ENCODE peak calls at places on chromosomes 2 and 18, in nine cellular contexts. W is spleen, H is omental fat pad, A is fibroblast of lung, K is GM13977, U is endothelial cell, L is RWPE1, F is NB4, N is AG10803. S is an unnamed sample.

GRCh38 chr18:35371412-35372195 is 5.5 kb downstream of the ZNF396 start:
- DNase-seq in W (no peak), H (no peak), A (peak; percentile 62), K (no peak), U (no peak), L (no peak), F (no peak), N (peak; percentile 83), S (peak; percentile 31)

GRCh38 chr2:73963385-73964120 is 21.2 kb upstream of the TET3 start:
- DNase-seq in W (no peak), H (no peak), A (no peak), K (peak; percentile 64), U (no peak), L (no peak), F (peak; percentile 36), N (no peak), S (no peak)

GRCh38 chr2:142306126-142306525 is 175.3 kb upstream of the LRP1B start:
- DNase-seq in W (no peak), H (no peak), A (no peak), K (no peak), U (no peak), L (no peak), F (no peak), N (no peak), S (no peak)

GRCh38 chr18:42545825-42546224 is 569.7 kb downstream of the RIT2 start:
- DNase-seq in W (no peak), H (no peak), A (peak; percentile 23), K (no peak), U (no peak), L (peak; percentile 13), F (peak; percentile 2), N (peak; percentile 14), S (no peak)

GRCh38 chr2:142008135-142008744 is 122.6 kb downstream of the LRP1B start:
- DNase-seq in W (no peak), H (no peak), A (no peak), K (no peak), U (no peak), L (no peak), F (no peak), N (peak; percentile 25), S (no peak)

GRCh38 chr2:160165095-160165494 is 35.0 kb downstream of the ITGB6 start:
- DNase-seq in W (no peak), H (no peak), A (no peak), K (no peak), U (no peak), L (no peak), F (no peak), N (no peak), S (no peak)

GRCh38 chr2:173978447-173978846 is 13.3 kb upstream of the SP3 start:
- DNase-seq in W (no peak), H (no peak), A (no peak), K (no peak), U (no peak), L (no peak), F (no peak), N (no peak), S (no peak)

GRCh38 chr2:197628043-197628500 is 47.3 kb downstream of the RFTN2 start:
- DNase-seq in W (no peak), H (no peak), A (no peak), K (no peak), U (no peak), L (no peak), F (no peak), N (peak; percentile 31), S (no peak)

GRCh38 chr2:237694423-237695194 is 67.2 kb downstream of the LRRFIP1 start:
- DNase-seq in W (peak; percentile 81), H (no peak), A (no peak), K (no peak), U (no peak), L (no peak), F (peak; percentile 88), N (no peak), S (no peak)

GRCh38 chr2:103818176-103818575 is 1035.7 kb upstream of the POU3F3 start:
- DNase-seq in W (no peak), H (no peak), A (no peak), K (no peak), U (no peak), L (no peak), F (no peak), N (no peak), S (no peak)

GRCh38 chr2:164840458-164840929 is 1.1 kb downstream of the COBLL1 start:
- DNase-seq in W (peak; percentile 93), H (no peak), A (no peak), K (no peak), U (peak; percentile 25), L (peak; percentile 48), F (no peak), N (no peak), S (no peak)

DNA sequence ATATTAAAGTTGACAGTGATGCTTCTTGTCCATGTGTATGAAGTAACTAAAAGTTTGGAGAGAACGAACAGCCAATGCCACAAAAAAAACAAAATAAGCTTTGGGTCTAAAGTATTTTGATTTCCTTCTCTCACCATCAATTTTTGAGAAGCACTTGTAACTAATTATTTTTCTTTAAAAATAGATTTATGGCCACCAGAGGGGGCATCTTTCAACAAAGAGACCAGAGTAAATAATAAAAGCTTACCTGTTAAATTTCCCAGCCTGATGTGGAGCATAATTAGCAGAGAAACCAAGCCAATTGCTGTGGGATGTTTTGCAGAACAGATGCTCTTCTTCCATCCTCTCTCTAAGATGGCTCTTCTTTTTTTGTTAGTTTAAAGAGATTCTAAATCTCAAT is 29.0 kb downstream of the LINC00305 start:
- DNase-seq in W (no peak), H (no peak), A (no peak), K (peak; percentile 16), U (no peak), L (no peak), F (peak; percentile 7), N (no peak), S (no peak)
- TF ChIP-seq CTCF in W (no peak), H (no peak), A (peak; percentile 3), K (peak; percentile 29), U (peak; percentile 59), L (peak; percentile 7), F (no peak), N (no peak), S (no peak)

GRCh38 chr18:2471523-2471922 is 99.8 kb downstream of the METTL4 start:
- DNase-seq in W (no peak), H (no peak), A (no peak), K (no peak), U (no peak), L (no peak), F (peak; percentile 14), N (no peak), S (no peak)
- TF ChIP-seq CTCF in W (no peak), H (no peak), A (no peak), K (peak; percentile 8), U (no peak), L (no peak), F (peak; percentile 17), N (no peak), S (no peak)

GRCh38 chr2:98577313-98577712 is 31.0 kb downstream of the COA5 start:
- DNase-seq in W (no peak), H (no peak), A (no peak), K (no peak), U (no peak), L (no peak), F (peak; percentile 15), N (no peak), S (no peak)
- TF ChIP-seq CTCF in W (no peak), H (no peak), A (peak; percentile 20), K (no peak), U (no peak), L (no peak), F (peak; percentile 18), N (peak; percentile 20), S (no peak)

GRCh38 chr2:61900246-61900645 is 5.2 kb upstream of the COMMD1 start:
- DNase-seq in W (no peak), H (no peak), A (no peak), K (no peak), U (no peak), L (no peak), F (no peak), N (no peak), S (no peak)

GRCh38 chr2:61898810-61899209 is 6.7 kb upstream of the COMMD1 start:
- DNase-seq in W (no peak), H (no peak), A (peak; percentile 31), K (no peak), U (no peak), L (no peak), F (peak; percentile 49), N (peak; percentile 27), S (no peak)
- TF ChIP-seq CTCF in W (no peak), H (no peak), A (peak; percentile 52), K (peak; percentile 53), U (no peak), L (peak; percentile 64), F (peak; percentile 52), N (peak; percentile 59), S (peak; percentile 46)

GRCh38 chr2:195656859-195657633 is at the start of gene SLC39A10:
- DNase-seq in W (peak; percentile 100), H (peak; percentile 96), A (peak; percentile 99), K (peak; percentile 87), U (peak; percentile 97), L (peak; percentile 89), F (peak; percentile 98), N (peak; percentile 96), S (peak; percentile 94)
- TF ChIP-seq CTCF in W (peak; percentile 39), H (no peak), A (no peak), K (peak; percentile 21), U (no peak), L (no peak), F (no peak), N (peak; percentile 20), S (no peak)

DNA sequence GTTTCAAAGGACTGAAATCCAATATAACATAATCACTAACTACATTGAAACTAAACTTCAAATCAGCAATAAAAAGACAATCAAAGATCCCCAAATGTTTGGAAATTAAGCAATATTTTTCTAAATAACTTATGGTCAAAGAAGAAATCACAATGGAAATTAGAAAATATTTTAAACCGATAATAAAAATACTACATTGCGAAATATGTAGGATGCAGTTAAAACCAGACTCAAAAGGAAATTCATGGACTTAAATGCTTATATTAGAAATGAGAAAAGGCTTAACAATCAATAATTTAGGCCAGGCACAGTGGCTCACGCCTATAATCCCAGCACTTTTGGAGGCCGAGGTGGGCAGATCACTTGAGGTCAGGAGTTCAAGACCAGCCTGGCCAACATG is 79.0 kb upstream of the HAAO start:
- DNase-seq in W (no peak), H (no peak), A (no peak), K (no peak), U (no peak), L (no peak), F (no peak), N (no peak), S (no peak)
- TF ChIP-seq CTCF in W (no peak), H (no peak), A (no peak), K (no peak), U (no peak), L (no peak), F (no peak), N (no peak), S (no peak)